ENCODE peak calls at places on chromosome 16, in five cellular contexts. U, R, E, C and N are unnamed samples.

GRCh38 chr16:81542609-81543570 is 98.3 kb downstream of the CMIP start:
- DNase-seq in E (no peak), C (no peak), U (no peak), R (no peak), N (peak)

GRCh38 chr16:50516890-50517289 is 31.3 kb upstream of the NKD1 start:
- DNase-seq in R (no peak), U (no peak), E (no peak), C (no peak), N (no peak)

GRCh38 chr16:1162701-1163566 is 10.0 kb downstream of the CACNA1H start:
- DNase-seq in U (no peak), E (no peak), C (no peak), R (no peak), N (no peak)

GRCh38 chr16:57530104-57530522 is 6.3 kb downstream of the CCDC102A start:
- DNase-seq in U (no peak), C (peak), R (peak), E (peak), N (no peak)

GRCh38 chr16:11788914-11789313 is 8.1 kb downstream of the ZC3H7A start:
- DNase-seq in C (no peak), E (no peak), U (no peak), R (no peak), N (no peak)

GRCh38 chr16:31215287-31216115 is 1.4 kb downstream of the PYDC1 start:
- DNase-seq in C (no peak), E (peak), R (peak), U (peak), N (peak)

GRCh38 chr16:24858219-24859041 is 12.7 kb downstream of the SLC5A11 start:
- DNase-seq in E (peak), C (peak), U (peak), R (peak), N (peak)

GRCh38 chr16:24731722-24732419 is 2.4 kb downstream of the TNRC6A start:
- DNase-seq in U (no peak), R (no peak), E (peak), C (no peak), N (peak)

GRCh38 chr16:14062261-14062660 is 8.9 kb upstream of the MRTFB start:
- DNase-seq in U (no peak), C (no peak), E (no peak), R (no peak), N (no peak)

GRCh38 chr16:68426355-68426652 is 22.0 kb downstream of the SMPD3 start:
- DNase-seq in C (no peak), R (no peak), U (no peak), E (no peak), N (peak)

GRCh38 chr16:1573301-1573700 is 38.6 kb downstream of the IFT140 start:
- DNase-seq in E (no peak), C (no peak), R (no peak), U (no peak), N (no peak)

GRCh38 chr16:81431554-81432353 is 12.9 kb upstream of the CMIP start:
- DNase-seq in R (no peak), U (no peak), C (peak), E (peak), N (peak)

GRCh38 chr16:25065899-25066298 is 45.6 kb upstream of the LCMT1 start:
- DNase-seq in E (no peak), C (no peak), U (peak), R (no peak), N (no peak)

GRCh38 chr16:87178977-87179376 is 138.2 kb downstream of the C16orf95 start:
- DNase-seq in C (no peak), R (no peak), E (peak), U (peak), N (peak)

GRCh38 chr16:81821422-81822128 is 42.5 kb downstream of the PLCG2 start:
- DNase-seq in E (no peak), R (no peak), C (no peak), U (no peak), N (no peak)

GRCh38 chr16:7085776-7086175 is 246.9 kb upstream of the RBFOX1 start:
- DNase-seq in C (no peak), E (no peak), R (no peak), U (no peak), N (no peak)

GRCh38 chr16:56227936-56228335 is 36.6 kb downstream of the GNAO1 start:
- DNase-seq in C (no peak), R (no peak), E (no peak), U (no peak), N (no peak)

GRCh38 chr16:53433930-53434435 is 288 bp upstream of the RBL2 start:
- DNase-seq in E (peak), U (no peak), R (no peak), C (peak), N (peak)

GRCh38 chr16:66705790-66706505 is 9.4 kb upstream of the CMTM4 start:
- DNase-seq in E (peak), R (no peak), U (peak), C (no peak), N (peak)

GRCh38 chr16:20084624-20085226 is 11.0 kb upstream of the GPR139 start:
- DNase-seq in U (no peak), C (no peak), R (peak), E (no peak), N (no peak)

GRCh38 chr16:17245727-17246576 is 224.8 kb downstream of the XYLT1 start:
- DNase-seq in C (no peak), U (no peak), R (no peak), E (no peak), N (no peak)